ENCODE peak calls at places on chromosome 4, in seven cellular contexts. I is NCI-H774; A is NCI-H1105 treated with DMSO at 0.1 percent for 48 hours; P is activated CD8-positive, alpha-beta memory T cell treated with anti-CD3 and anti-CD28 coated beads, Interleukin-2, amount 50 U/mL, for 48 hours; F is activated CD4-positive, alpha-beta T cell treated with anti-CD3 and anti-CD28 coated beads for 1 hour; N is retinal pigment epithelial cell; B is bronchial epithelial cell. C is an unnamed sample.

GRCh38 chr4:186201535-186202230 is 10.3 kb downstream of the CYP4V2 start:
- DNase-seq in N (no peak), P (peak), B (peak), A (no peak), F (peak), I (no peak), C (peak)

GRCh38 chr4:78653655-78654054 is 102.1 kb downstream of the ANXA3 start:
- DNase-seq in F (no peak), B (peak), N (no peak), P (no peak), I (no peak), A (no peak), C (no peak)

GRCh38 chr4:138310991-138311390 is 68.8 kb upstream of the SLC7A11 start:
- DNase-seq in B (peak), N (peak), P (no peak), I (no peak), F (no peak), A (no peak), C (no peak)

GRCh38 chr4:170271723-170272122 is 182.0 kb upstream of the AADAT start:
- DNase-seq in B (no peak), A (no peak), P (no peak), F (no peak), N (no peak), I (no peak), C (peak)

GRCh38 chr4:163447481-163447880 is 26.1 kb downstream of the TKTL2 start:
- DNase-seq in I (no peak), N (no peak), P (no peak), B (no peak), F (no peak), A (no peak), C (no peak)

GRCh38 chr4:182604953-182605352 is 312.2 kb downstream of the DCTD start:
- DNase-seq in N (no peak), P (no peak), I (no peak), A (no peak), B (peak), F (no peak), C (no peak)

GRCh38 chr4:71262161-71262560 is 76.7 kb upstream of the SLC4A4 start:
- DNase-seq in P (no peak), A (no peak), N (peak), B (no peak), I (no peak), F (no peak), C (no peak)

GRCh38 chr4:8140915-8141314 is 17.7 kb downstream of the ABLIM2 start:
- DNase-seq in P (no peak), A (no peak), F (no peak), B (no peak), N (no peak), I (no peak), C (no peak)

GRCh38 chr4:118772149-118773081 is 63.5 kb downstream of the SEC24D start:
- DNase-seq in N (no peak), B (peak), A (peak), I (peak), P (no peak), F (no peak), C (peak)

GRCh38 chr4:22253431-22253830 is 262.4 kb downstream of the ADGRA3 start:
- DNase-seq in B (no peak), F (no peak), N (no peak), I (no peak), A (no peak), P (no peak), C (no peak)